ENCODE peak calls at places on chromosome 6, in eight cellular contexts. Q is NB4, I is spleen, T is GM12878, Y is uterus, D is body of pancreas, N is prostate gland, L is gastrocnemius medialis. S is an unnamed sample.

GRCh38 chr6:169589293-169589692 is 112.5 kb downstream of the WDR27 start:
- DNase-seq in D (peak; percentile 13), T (no peak), I (no peak), N (no peak), Y (no peak), Q (no peak), L (no peak), S (no peak)

GRCh38 chr6:105620878-105621277 is 218.0 kb upstream of the PREP start:
- DNase-seq in I (no peak), N (no peak), Q (no peak), L (no peak), D (no peak), Y (no peak), T (no peak), S (no peak)

GRCh38 chr6:78583079-78583478 is 284.3 kb upstream of the IRAK1BP1 start:
- DNase-seq in L (no peak), D (no peak), N (no peak), T (no peak), I (no peak), Q (no peak), Y (no peak), S (no peak)

GRCh38 chr6:30006170-30007131 is 54.6 kb upstream of the POLR1H start:
- DNase-seq in N (peak; percentile 39), Q (no peak), I (peak; percentile 78), Y (peak; percentile 61), L (no peak), D (peak; percentile 41), T (no peak), S (no peak)

GRCh38 chr6:139161169-139161568 is 26.3 kb downstream of the HECA start:
- DNase-seq in Q (no peak), D (no peak), I (no peak), T (no peak), Y (no peak), N (no peak), L (no peak), S (no peak)

GRCh38 chr6:148947621-148948444 is 201.0 kb downstream of the UST start:
- DNase-seq in L (peak; percentile 66), Q (peak; percentile 77), T (peak; percentile 27), N (peak; percentile 84), D (peak; percentile 86), I (peak; percentile 86), Y (peak; percentile 84), S (peak; percentile 46)

GRCh38 chr6:14986370-14986769 is 259.5 kb upstream of the JARID2 start:
- DNase-seq in Y (no peak), T (no peak), I (no peak), D (no peak), Q (no peak), N (no peak), L (no peak), S (no peak)

GRCh38 chr6:168533428-168533827 is 92.4 kb downstream of the SMOC2 start:
- DNase-seq in L (peak; percentile 35), I (no peak), D (peak; percentile 75), Q (no peak), Y (no peak), T (no peak), N (no peak), S (no peak)

GRCh38 chr6:133041020-133041419 is 200.1 kb upstream of the EYA4 start:
- DNase-seq in L (no peak), D (no peak), I (no peak), N (no peak), Y (no peak), Q (no peak), T (no peak), S (peak; percentile 95)

GRCh38 chr6:56040271-56040670 is 164.9 kb upstream of the BMP5 start:
- DNase-seq in I (no peak), N (no peak), Q (peak; percentile 45), Y (no peak), L (no peak), T (no peak), D (no peak), S (no peak)

GRCh38 chr6:151914475-151914874 is 107.0 kb downstream of the ESR1 start:
- DNase-seq in T (no peak), Y (no peak), I (no peak), N (no peak), D (no peak), Q (no peak), L (no peak), S (no peak)

GRCh38 chr6:906920-907319 is 214.0 kb upstream of the EXOC2 start:
- DNase-seq in I (no peak), N (no peak), T (no peak), Q (no peak), L (no peak), Y (no peak), D (no peak), S (no peak)

GRCh38 chr6:4943716-4944115 is 60.1 kb downstream of the RPP40 start:
- DNase-seq in T (no peak), Y (no peak), L (no peak), N (no peak), Q (no peak), D (no peak), I (no peak), S (peak; percentile 52)

GRCh38 chr6:1335367-1336037 is 23.6 kb downstream of the FOXQ1 start:
- DNase-seq in Y (no peak), I (no peak), Q (peak; percentile 94), T (no peak), D (peak; percentile 87), L (no peak), N (peak; percentile 82), S (no peak)

GRCh38 chr6:118387921-118388701 is 160.0 kb upstream of the PLN start:
- DNase-seq in Y (no peak), Q (no peak), T (no peak), N (no peak), I (no peak), L (no peak), D (no peak), S (no peak)

GRCh38 chr6:137115653-137116052 is 57.8 kb downstream of the IL22RA2 start:
- DNase-seq in Y (no peak), D (no peak), L (no peak), N (peak; percentile 37), T (no peak), Q (no peak), I (no peak), S (no peak)

GRCh38 chr6:122126894-122127293 is 272.6 kb upstream of the HSF2 start:
- DNase-seq in I (no peak), N (no peak), L (peak; percentile 37), T (no peak), Y (no peak), D (no peak), Q (no peak), S (no peak)

GRCh38 chr6:33923857-33924514 is 120.2 kb upstream of the MLN start:
- DNase-seq in L (no peak), T (no peak), D (no peak), Q (no peak), Y (no peak), N (no peak), I (no peak), S (no peak)

GRCh38 chr6:37083243-37084138 is 78.0 kb downstream of the FGD2 start:
- DNase-seq in D (peak; percentile 90), N (peak; percentile 79), Y (peak; percentile 94), L (peak; percentile 69), T (no peak), Q (peak; percentile 99), I (peak; percentile 86), S (peak; percentile 52)

GRCh38 chr6:169851641-169852503 is 100.5 kb downstream of the ERMARD start:
- DNase-seq in Q (peak; percentile 96), N (no peak), T (no peak), I (peak; percentile 71), Y (peak; percentile 10), L (no peak), D (no peak), S (no peak)

GRCh38 chr6:40727272-40727671 is 140.1 kb upstream of the LRFN2 start:
- DNase-seq in Q (peak; percentile 31), Y (no peak), I (no peak), N (no peak), T (no peak), L (no peak), D (no peak), S (peak; percentile 39)

GRCh38 chr6:33746036-33746600 is 587 bp downstream of the IP6K3 start:
- DNase-seq in N (no peak), T (no peak), Y (peak; percentile 70), L (peak; percentile 97), I (no peak), Q (peak; percentile 41), D (peak; percentile 25), S (no peak)

GRCh38 chr6:113809818-113810217 is 47.3 kb upstream of the MARCKS start:
- DNase-seq in I (no peak), Y (no peak), T (peak; percentile 73), Q (peak; percentile 46), D (peak; percentile 37), L (no peak), N (no peak), S (no peak)

GRCh38 chr6:13986700-13987399 is 62.1 kb downstream of the RNF182 start:
- DNase-seq in T (no peak), Y (no peak), I (no peak), Q (no peak), D (no peak), L (no peak), N (no peak), S (no peak)

GRCh38 chr6:157396026-157396425 is 15.0 kb downstream of the ZDHHC14 start:
- DNase-seq in L (no peak), T (no peak), D (no peak), Q (no peak), Y (no peak), N (no peak), I (no peak), S (no peak)

GRCh38 chr6:43702522-43703440 is 15.2 kb upstream of the MRPS18A start:
- DNase-seq in N (no peak), T (no peak), D (peak; percentile 90), L (peak; percentile 88), Y (peak; percentile 88), I (peak; percentile 87), Q (peak; percentile 60), S (peak; percentile 92)
- TF ChIP-seq POLR2A in N (peak; percentile 56), T (no peak), D (peak; percentile 62), L (peak; percentile 46), Y (no peak), I (no peak), Q (no peak), S (peak; percentile 53)

GRCh38 chr6:27871919-27872633 is 40.1 kb downstream of the OR2B2 start:
- DNase-seq in N (peak; percentile 80), Y (peak; percentile 22), T (peak; percentile 99), D (peak; percentile 93), I (peak; percentile 94), L (peak; percentile 45), Q (peak; percentile 99), S (peak; percentile 96)
- TF ChIP-seq POLR2A in N (peak; percentile 90), Y (peak; percentile 76), T (peak; percentile 97), D (peak; percentile 93), I (peak; percentile 95), L (peak; percentile 38), Q (peak; percentile 100), S (peak; percentile 99)

DNA sequence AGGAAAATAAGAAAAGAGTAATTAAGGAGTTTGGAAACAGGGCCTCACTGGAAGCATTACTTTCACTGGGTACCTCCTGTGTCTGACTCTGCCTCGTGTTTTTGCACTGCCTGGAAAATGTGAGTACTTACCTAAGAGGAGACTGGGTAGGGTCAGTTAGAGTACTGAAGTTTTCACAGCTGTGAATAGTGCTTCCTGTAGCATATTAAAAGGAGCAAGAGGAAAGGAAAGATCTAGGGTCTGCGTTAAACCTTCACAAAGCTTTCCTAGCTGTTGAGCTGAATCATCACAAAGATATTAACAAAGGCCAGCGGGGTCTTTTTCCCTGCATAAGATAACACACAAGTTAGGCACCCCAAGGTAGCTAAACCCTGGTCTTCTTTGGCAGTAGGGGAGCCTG is 82.3 kb downstream of the MLIP start:
- DNase-seq in N (no peak), T (no peak), Y (no peak), I (no peak), L (no peak), Q (no peak), D (no peak), S (no peak)
- TF ChIP-seq POLR2A in N (no peak), T (no peak), Y (no peak), I (no peak), L (no peak), Q (no peak), D (no peak), S (no peak)

GRCh38 chr6:6851059-6851658 is 256.6 kb upstream of the RREB1 start:
- DNase-seq in Y (no peak), Q (no peak), D (peak; percentile 92), I (no peak), T (no peak), N (peak; percentile 31), L (peak; percentile 69), S (no peak)
- TF ChIP-seq POLR2A in Y (no peak), Q (no peak), D (peak; percentile 46), I (no peak), T (no peak), N (no peak), L (no peak), S (no peak)